ENCODE peak calls at places on chromosomes 3 and 15, in four cellular contexts. One of them, this sample, is unnamed.
A peak's percentile ranks its signal among the peaks of the same experiment; 100 is the strongest.

GRCh38 chr3:35857004-35857403 is 217.7 kb downstream of the ARPP21 start:
- DNase-seq in NCI-H1048: no peak
- DNase-seq in memory B cell: no peak
- DNase-seq in NCI-H524 treated with DMSO at 0.1 percent for 48 hours: no peak
- DNase-seq in this sample: no peak

GRCh38 chr3:12280333-12280732 is 8.5 kb upstream of the PPARG start:
- DNase-seq in NCI-H1048: no peak
- DNase-seq in memory B cell: no peak
- DNase-seq in NCI-H524 treated with DMSO at 0.1 percent for 48 hours: no peak
- DNase-seq in this sample: no peak

GRCh38 chr3:140019946-140020345 is 85.0 kb downstream of the CLSTN2 start:
- DNase-seq in memory B cell: no peak
- DNase-seq in NCI-H1048: no peak
- DNase-seq in NCI-H524 treated with DMSO at 0.1 percent for 48 hours: no peak
- DNase-seq in this sample: no peak

GRCh38 chr3:89859738-89860137 is 752.3 kb downstream of the EPHA3 start:
- DNase-seq in memory B cell: no peak
- DNase-seq in NCI-H524 treated with DMSO at 0.1 percent for 48 hours: peak; percentile 85
- DNase-seq in NCI-H1048: no peak
- DNase-seq in this sample: no peak

GRCh38 chr15:85276921-85277320 is 103.5 kb upstream of the AKAP13 start:
- DNase-seq in memory B cell: no peak
- DNase-seq in NCI-H524 treated with DMSO at 0.1 percent for 48 hours: no peak
- DNase-seq in NCI-H1048: no peak
- DNase-seq in this sample: no peak

GRCh38 chr3:156997351-156997750 is 162.6 kb downstream of the CCNL1 start:
- DNase-seq in NCI-H524 treated with DMSO at 0.1 percent for 48 hours: no peak
- DNase-seq in memory B cell: no peak
- DNase-seq in NCI-H1048: no peak
- DNase-seq in this sample: no peak

GRCh38 chr3:135736740-135737139 is 228.8 kb upstream of the PPP2R3A start:
- DNase-seq in NCI-H1048: no peak
- DNase-seq in NCI-H524 treated with DMSO at 0.1 percent for 48 hours: no peak
- DNase-seq in memory B cell: no peak
- DNase-seq in this sample: no peak

GRCh38 chr15:43249236-43249635 is 17.5 kb downstream of the TGM5 start:
- DNase-seq in NCI-H524 treated with DMSO at 0.1 percent for 48 hours: no peak
- DNase-seq in NCI-H1048: no peak
- DNase-seq in memory B cell: no peak
- DNase-seq in this sample: no peak

GRCh38 chr3:39050020-39050419 is 1.7 kb downstream of the SCN11A start:
- DNase-seq in memory B cell: no peak
- DNase-seq in NCI-H524 treated with DMSO at 0.1 percent for 48 hours: no peak
- DNase-seq in NCI-H1048: no peak
- DNase-seq in this sample: no peak

GRCh38 chr3:84165278-84165677 is 793.5 kb upstream of the CADM2 start:
- DNase-seq in memory B cell: no peak
- DNase-seq in NCI-H1048: no peak
- DNase-seq in NCI-H524 treated with DMSO at 0.1 percent for 48 hours: no peak
- DNase-seq in this sample: no peak

GRCh38 chr3:55521086-55522060 is 34.3 kb upstream of the WNT5A start:
- DNase-seq in memory B cell: no peak
- DNase-seq in NCI-H1048: no peak
- DNase-seq in NCI-H524 treated with DMSO at 0.1 percent for 48 hours: no peak
- DNase-seq in this sample: no peak

GRCh38 chr3:177294221-177294620 is 96.9 kb upstream of the TBL1XR1 start:
- DNase-seq in NCI-H1048: no peak
- DNase-seq in memory B cell: no peak
- DNase-seq in NCI-H524 treated with DMSO at 0.1 percent for 48 hours: no peak
- DNase-seq in this sample: no peak

GRCh38 chr3:40079203-40079844 is 230.2 kb upstream of the EIF1B start:
- DNase-seq in NCI-H524 treated with DMSO at 0.1 percent for 48 hours: no peak
- DNase-seq in memory B cell: no peak
- DNase-seq in NCI-H1048: no peak
- DNase-seq in this sample: no peak

GRCh38 chr15:27271258-27271657 is 300.3 kb downstream of the GABRG3 start:
- DNase-seq in NCI-H524 treated with DMSO at 0.1 percent for 48 hours: no peak
- DNase-seq in memory B cell: no peak
- DNase-seq in NCI-H1048: no peak
- DNase-seq in this sample: no peak

GRCh38 chr3:128083980-128084674 is 31.9 kb downstream of the SEC61A1 start:
- DNase-seq in NCI-H1048: no peak
- DNase-seq in memory B cell: no peak
- DNase-seq in NCI-H524 treated with DMSO at 0.1 percent for 48 hours: no peak
- DNase-seq in this sample: peak; percentile 27

GRCh38 chr3:14097616-14098391 is 26.9 kb downstream of the CHCHD4 start:
- DNase-seq in NCI-H524 treated with DMSO at 0.1 percent for 48 hours: no peak
- DNase-seq in memory B cell: no peak
- DNase-seq in NCI-H1048: no peak
- DNase-seq in this sample: no peak

GRCh38 chr15:73352082-73352481 is 16.7 kb downstream of the HCN4 start:
- DNase-seq in NCI-H1048: no peak
- DNase-seq in memory B cell: no peak
- DNase-seq in NCI-H524 treated with DMSO at 0.1 percent for 48 hours: no peak
- DNase-seq in this sample: no peak

GRCh38 chr3:160449660-160450598 is at the start of gene TRIM59:
- DNase-seq in memory B cell: peak; percentile 87
- DNase-seq in NCI-H524 treated with DMSO at 0.1 percent for 48 hours: peak; percentile 25
- DNase-seq in NCI-H1048: peak; percentile 72
- DNase-seq in this sample: peak; percentile 92

GRCh38 chr3:12901631-12902045 is 60.3 kb upstream of the RPL32 start:
- DNase-seq in NCI-H524 treated with DMSO at 0.1 percent for 48 hours: no peak
- DNase-seq in NCI-H1048: no peak
- DNase-seq in memory B cell: no peak
- DNase-seq in this sample: no peak

GRCh38 chr3:196195664-196196255 is 15.4 kb downstream of the ZDHHC19 start:
- DNase-seq in NCI-H524 treated with DMSO at 0.1 percent for 48 hours: no peak
- DNase-seq in NCI-H1048: no peak
- DNase-seq in memory B cell: no peak
- DNase-seq in this sample: no peak

GRCh38 chr15:63554337-63554927 is 42.8 kb upstream of the FBXL22 start:
- DNase-seq in memory B cell: no peak
- DNase-seq in NCI-H1048: no peak
- DNase-seq in NCI-H524 treated with DMSO at 0.1 percent for 48 hours: no peak
- DNase-seq in this sample: no peak

GRCh38 chr3:71926242-71926560 is 141.3 kb upstream of the PROK2 start:
- DNase-seq in NCI-H524 treated with DMSO at 0.1 percent for 48 hours: peak; percentile 6
- DNase-seq in NCI-H1048: peak; percentile 29
- DNase-seq in memory B cell: no peak
- DNase-seq in this sample: no peak

GRCh38 chr3:34011171-34012101 is 213.0 kb downstream of the PDCD6IP start:
- DNase-seq in NCI-H524 treated with DMSO at 0.1 percent for 48 hours: no peak
- DNase-seq in memory B cell: no peak
- DNase-seq in NCI-H1048: no peak
- DNase-seq in this sample: no peak

GRCh38 chr15:40217166-40217785 is 21.6 kb upstream of the PAK6 start:
- DNase-seq in NCI-H1048: peak; percentile 55
- DNase-seq in NCI-H524 treated with DMSO at 0.1 percent for 48 hours: peak; percentile 37
- DNase-seq in memory B cell: peak; percentile 41
- DNase-seq in this sample: no peak

GRCh38 chr15:59138243-59138642 is 33.3 kb downstream of the CCNB2 start:
- DNase-seq in NCI-H1048: no peak
- DNase-seq in memory B cell: peak; percentile 56
- DNase-seq in NCI-H524 treated with DMSO at 0.1 percent for 48 hours: no peak
- DNase-seq in this sample: no peak

This sample was measured in brain pericyte.